ENCODE peak calls at places on chromosomes 2 and 18, in four cellular contexts. J is NCI-H1105 treated with DMSO at 0.1 percent for 48 hours, E is NCI-H2081 treated with DMSO at 0.1 percent for 48 hours, Z is GOT3. S is an unnamed sample.

GRCh38 chr2:84846732-84847131 is 34.2 kb downstream of the TRABD2A start:
- DNase-seq in J (no peak), Z (no peak), E (no peak), S (no peak)

GRCh38 chr2:19357383-19358241 is 811 bp downstream of the OSR1 start:
- DNase-seq in J (no peak), Z (no peak), E (no peak), S (no peak)

GRCh38 chr18:6249110-6249680 is 165.5 kb downstream of the L3MBTL4 start:
- DNase-seq in E (no peak), J (no peak), Z (no peak), S (no peak)

GRCh38 chr18:9022397-9023170 is 79.9 kb upstream of the NDUFV2 start:
- DNase-seq in Z (no peak), J (no peak), E (no peak), S (no peak)

GRCh38 chr2:64652231-64653173 is 1.2 kb downstream of the SERTAD2 start:
- DNase-seq in Z (no peak), E (no peak), J (peak; percentile 30), S (no peak)

GRCh38 chr18:31255953-31256352 is 62.0 kb upstream of the DSG1 start:
- DNase-seq in J (no peak), E (no peak), Z (no peak), S (no peak)

GRCh38 chr2:95010126-95010525 is 15.4 kb upstream of the MAL start:
- DNase-seq in Z (no peak), J (no peak), E (no peak), S (no peak)

GRCh38 chr2:236112466-236112865 is 55.7 kb downstream of the GBX2 start:
- DNase-seq in Z (no peak), J (no peak), E (no peak), S (no peak)

GRCh38 chr2:69780907-69781306 is 39.0 kb downstream of the ANXA4 start:
- DNase-seq in J (no peak), Z (no peak), E (no peak), S (no peak)

GRCh38 chr2:140348826-140349225 is 1568.6 kb upstream of the NXPH2 start:
- DNase-seq in Z (no peak), J (no peak), E (no peak), S (no peak)

GRCh38 chr2:209471037-209471436 is 47.2 kb downstream of the MAP2 start:
- DNase-seq in E (no peak), Z (no peak), J (no peak), S (no peak)

GRCh38 chr2:85920810-85921545 is 32.2 kb upstream of the ST3GAL5 start:
- DNase-seq in Z (no peak), E (no peak), J (no peak), S (no peak)

GRCh38 chr18:73136134-73136533 is 268.3 kb upstream of the NETO1 start:
- DNase-seq in J (peak; percentile 59), E (peak; percentile 5), Z (no peak), S (no peak)

GRCh38 chr2:64485961-64486360 is 32.0 kb downstream of the LGALSL start:
- DNase-seq in Z (no peak), J (peak; percentile 81), E (no peak), S (no peak)

GRCh38 chr2:170950221-170950737 is 21.2 kb downstream of the GORASP2 start:
- DNase-seq in J (no peak), E (no peak), Z (no peak), S (no peak)

GRCh38 chr2:3487028-3487425 is 32.3 kb downstream of the ADI1 start:
- DNase-seq in E (no peak), Z (no peak), J (no peak), S (no peak)

GRCh38 chr2:69564604-69565003 is 78.9 kb downstream of the AAK1 start:
- DNase-seq in Z (no peak), J (no peak), E (no peak), S (no peak)

GRCh38 chr2:166329465-166329864 is 46.3 kb downstream of the SCN9A start:
- DNase-seq in E (no peak), Z (no peak), J (no peak), S (no peak)

GRCh38 chr2:232415736-232416520 is 9.3 kb downstream of the ALPG start:
- DNase-seq in Z (no peak), J (no peak), E (no peak), S (no peak)

GRCh38 chr2:106167067-106167466 is 27.0 kb downstream of the UXS1 start:
- DNase-seq in Z (no peak), J (no peak), E (no peak), S (no peak)

GRCh38 chr18:31399336-31400032 is 22.9 kb downstream of the DSG4 start:
- DNase-seq in Z (no peak), E (no peak), J (no peak), S (no peak)

GRCh38 chr2:238336151-238336550 is 15.8 kb downstream of the TRAF3IP1 start:
- DNase-seq in E (no peak), Z (no peak), J (no peak), S (no peak)

GRCh38 chr2:85545780-85546240 is 6.8 kb downstream of the MAT2A start:
- DNase-seq in E (no peak), Z (no peak), J (no peak), S (no peak)

GRCh38 chr2:233275223-233275622 is 23.8 kb downstream of the ATG16L1 start:
- DNase-seq in E (no peak), Z (no peak), J (no peak), S (no peak)

GRCh38 chr18:73728657-73729056 is 419.0 kb downstream of the FBXO15 start:
- DNase-seq in J (no peak), Z (no peak), E (no peak), S (no peak)

GRCh38 chr2:5938566-5938896 is 246.3 kb downstream of the SOX11 start:
- DNase-seq in J (no peak), E (no peak), Z (no peak), S (no peak)

GRCh38 chr2:167506395-167506794 is 618.1 kb downstream of the XIRP2 start:
- DNase-seq in E (no peak), J (no peak), Z (no peak), S (no peak)

GRCh38 chr2:171522057-171522803 is at the start of gene CYBRD1:
- DNase-seq in E (no peak), J (no peak), Z (peak; percentile 47), S (no peak)

GRCh38 chr18:76338619-76339245 is 156.3 kb downstream of the ZNF516 start:
- DNase-seq in Z (no peak), E (no peak), J (no peak), S (no peak)

GRCh38 chr2:96204836-96205235 is 3.8 kb downstream of the STARD7 start:
- DNase-seq in J (no peak), E (no peak), Z (no peak), S (no peak)

GRCh38 chr2:232529806-232530547 is 4.0 kb downstream of the CHRND start:
- DNase-seq in Z (no peak), J (no peak), E (no peak), S (no peak)

GRCh38 chr2:128232965-128233789 is 85.5 kb downstream of the HS6ST1 start:
- DNase-seq in J (peak; percentile 62), Z (peak; percentile 34), E (no peak), S (peak; percentile 66)

GRCh38 chr2:44962176-44962695 is 20.7 kb downstream of the SIX3 start:
- DNase-seq in J (no peak), Z (no peak), E (no peak), S (no peak)

GRCh38 chr2:204539010-204539385 is 6.3 kb upstream of the PARD3B start:
- DNase-seq in E (no peak), J (no peak), Z (no peak), S (no peak)